ENCODE peak calls at places on chromosomes 12 and 14, in eight cellular contexts. J is SHP77; W is RCC 7860; T is stimulated activated CD4-positive, alpha-beta T cell treated with anti-CD3 and anti-CD28 coated beads, Interleukin-15, amount 100 ng/mL, for 1 hour; O is Right ventricle myocardium superior; P is T1000; Y is SW 1271; M is HS-27A. G is an unnamed sample.

GRCh38 chr14:101972126-101972785 is 7.9 kb downstream of the DYNC1H1 start:
- DNase-seq in J (peak; percentile 60), W (peak; percentile 91), T (no peak), O (peak; percentile 82), P (peak; percentile 88), Y (peak; percentile 98), M (peak; percentile 98), G (no peak)

GRCh38 chr12:99619389-99620158 is 28.0 kb upstream of the GARIN6 start:
- DNase-seq in J (peak; percentile 7), W (peak; percentile 11), T (no peak), O (no peak), P (no peak), Y (no peak), M (no peak), G (no peak)

GRCh38 chr12:23898121-23898520 is 51.3 kb downstream of the SOX5 start:
- DNase-seq in J (no peak), W (no peak), T (no peak), O (no peak), P (no peak), Y (no peak), M (no peak), G (no peak)

GRCh38 chr12:66379613-66380012 is 77.3 kb downstream of the HELB start:
- DNase-seq in J (no peak), W (no peak), T (no peak), O (no peak), P (no peak), Y (no peak), M (no peak), G (no peak)

GRCh38 chr12:31331242-31331641 is 5.3 kb upstream of the SINHCAF start:
- DNase-seq in J (no peak), W (no peak), T (no peak), O (no peak), P (no peak), Y (no peak), M (no peak), G (no peak)

GRCh38 chr12:25884920-25885234 is 73.6 kb upstream of the RASSF8 start:
- DNase-seq in J (no peak), W (no peak), T (no peak), O (no peak), P (no peak), Y (no peak), M (no peak), G (no peak)

GRCh38 chr12:6302621-6303020 is 7.9 kb upstream of the PLEKHG6 start:
- DNase-seq in J (no peak), W (no peak), T (no peak), O (no peak), P (no peak), Y (no peak), M (no peak), G (no peak)

GRCh38 chr12:89529738-89530137 is 3.9 kb upstream of the POC1B start:
- DNase-seq in J (peak; percentile 20), W (peak; percentile 36), T (no peak), O (no peak), P (no peak), Y (no peak), M (no peak), G (no peak)

GRCh38 chr12:71421007-71421406 is 18.6 kb upstream of the LGR5 start:
- DNase-seq in J (no peak), W (no peak), T (no peak), O (no peak), P (no peak), Y (no peak), M (no peak), G (no peak)

GRCh38 chr12:12936983-12937491 is 14.9 kb downstream of the GPRC5D start:
- DNase-seq in J (no peak), W (no peak), T (no peak), O (no peak), P (no peak), Y (no peak), M (no peak), G (no peak)

GRCh38 chr12:43109626-43110345 is 442.2 kb downstream of the ADAMTS20 start:
- DNase-seq in J (no peak), W (no peak), T (no peak), O (no peak), P (no peak), Y (no peak), M (no peak), G (no peak)

GRCh38 chr14:50354527-50354926 is 42.2 kb downstream of the CDKL1 start:
- DNase-seq in J (no peak), W (no peak), T (no peak), O (no peak), P (no peak), Y (no peak), M (no peak), G (no peak)

GRCh38 chr14:50943943-50944646 is at the start of gene PYGL:
- DNase-seq in J (peak; percentile 61), W (peak; percentile 22), T (peak; percentile 16), O (peak; percentile 91), P (peak; percentile 57), Y (peak; percentile 43), M (no peak), G (no peak)

GRCh38 chr14:105168496-105168978 is at the start of gene JAG2:
- DNase-seq in J (peak; percentile 67), W (peak; percentile 3), T (peak; percentile 36), O (peak; percentile 78), P (no peak), Y (no peak), M (no peak), G (peak; percentile 50)

GRCh38 chr12:20492251-20492728 is 124.0 kb downstream of the PDE3A start:
- DNase-seq in J (no peak), W (peak; percentile 87), T (no peak), O (no peak), P (no peak), Y (peak; percentile 12), M (no peak), G (no peak)

GRCh38 chr12:96240656-96241055 is 46.5 kb downstream of the ELK3 start:
- DNase-seq in J (no peak), W (no peak), T (no peak), O (no peak), P (no peak), Y (no peak), M (no peak), G (no peak)

GRCh38 chr14:79057333-79057732 is 887.2 kb downstream of the NRXN3 start:
- DNase-seq in J (no peak), W (no peak), T (no peak), O (no peak), P (no peak), Y (no peak), M (no peak), G (no peak)

GRCh38 chr14:20498622-20499021 is 6.7 kb upstream of the RNASE10 start:
- DNase-seq in J (no peak), W (no peak), T (no peak), O (no peak), P (no peak), Y (no peak), M (no peak), G (no peak)

GRCh38 chr14:21104448-21105060 is 3.7 kb downstream of the TMEM253 start:
- DNase-seq in J (peak; percentile 87), W (peak; percentile 54), T (peak; percentile 46), O (peak; percentile 87), P (peak; percentile 39), Y (peak; percentile 43), M (peak; percentile 54), G (no peak)

GRCh38 chr12:106300761-106301160 is 1.8 kb upstream of the TCP11L2 start:
- DNase-seq in J (no peak), W (no peak), T (no peak), O (no peak), P (no peak), Y (no peak), M (no peak), G (no peak)

GRCh38 chr14:75864352-75864751 is 117.4 kb downstream of the TGFB3 start:
- DNase-seq in J (no peak), W (peak; percentile 23), T (no peak), O (no peak), P (no peak), Y (no peak), M (no peak), G (no peak)

GRCh38 chr12:16225692-16226091 is 51.8 kb downstream of the SLC15A5 start:
- DNase-seq in J (no peak), W (no peak), T (no peak), O (no peak), P (no peak), Y (no peak), M (no peak), G (no peak)

GRCh38 chr12:52006726-52007157 is at the start of gene TAMALIN:
- DNase-seq in J (peak; percentile 14), W (no peak), T (peak; percentile 74), O (peak; percentile 86), P (no peak), Y (no peak), M (no peak), G (peak; percentile 74)

GRCh38 chr12:109734219-109735000 is 20.8 kb downstream of the FAM222A start:
- DNase-seq in J (no peak), W (no peak), T (no peak), O (peak; percentile 34), P (no peak), Y (no peak), M (no peak), G (no peak)

G was measured in activated gamma-delta T cell.